ENCODE peak calls at places on chromosomes 4 and X, in eight cellular contexts. R is MM.1S; P is dorsolateral prefrontal cortex; D is choroid plexus epithelial cell; G is spleen; J is hepatocyte; H is CD8-positive, alpha-beta T cell; L is H9. M is an unnamed sample.

GRCh38 chr4:115927382-115927781 is 814.0 kb upstream of the NDST4 start:
- DNase-seq in G (no peak), R (no peak), D (no peak), L (no peak), J (no peak), P (no peak), H (no peak), M (no peak)

GRCh38 chr4:186622788-186623464 is 67.6 kb upstream of the MTNR1A start:
- DNase-seq in H (no peak), D (peak), P (no peak), J (no peak), L (no peak), G (no peak), R (no peak), M (no peak)

GRCh38 chrX:13721819-13722527 is 12.4 kb downstream of the TRAPPC2 start:
- DNase-seq in G (no peak), P (no peak), D (peak), L (no peak), R (no peak), J (peak), H (no peak), M (no peak)

GRCh38 chrX:2401590-2402360 is 99.0 kb downstream of the DHRSX start:
- DNase-seq in G (no peak), J (peak), H (no peak), R (no peak), L (no peak), D (peak), P (no peak), M (no peak)

GRCh38 chrX:115023139-115023538 is 5.7 kb upstream of the IL13RA2 start:
- DNase-seq in G (no peak), P (no peak), J (peak), H (no peak), D (peak), L (no peak), R (no peak), M (no peak)

GRCh38 chrX:46788902-46789301 is 30.0 kb upstream of the SLC9A7 start:
- DNase-seq in G (no peak), L (no peak), H (no peak), R (no peak), D (peak), P (no peak), J (no peak), M (no peak)

GRCh38 chrX:119481218-119481875 is 13.1 kb downstream of the SLC25A5 start:
- DNase-seq in R (no peak), G (no peak), L (no peak), J (no peak), P (no peak), H (no peak), D (no peak), M (no peak)

GRCh38 chr4:168488800-168489404 is 8.0 kb upstream of the PALLD start:
- DNase-seq in P (no peak), D (no peak), H (no peak), G (no peak), J (no peak), L (no peak), R (no peak), M (no peak)

GRCh38 chr4:186560647-186561046 is 5.3 kb upstream of the MTNR1A start:
- DNase-seq in R (no peak), G (no peak), H (no peak), P (no peak), J (no peak), D (no peak), L (no peak), M (no peak)

GRCh38 chrX:119181491-119181890 is 53.9 kb upstream of the KIAA1210 start:
- DNase-seq in H (no peak), D (no peak), P (no peak), J (peak), L (peak), R (no peak), G (no peak), M (no peak)

GRCh38 chrX:96314974-96315373 is 369.7 kb upstream of the DIAPH2 start:
- DNase-seq in G (no peak), R (no peak), L (no peak), J (no peak), H (no peak), P (no peak), D (peak), M (no peak)

GRCh38 chrX:3232262-3232950 is 114.0 kb downstream of the MXRA5 start:
- DNase-seq in J (no peak), R (no peak), P (no peak), L (no peak), G (no peak), H (no peak), D (peak), M (no peak)

GRCh38 chr4:56326363-56326762 is 60.9 kb downstream of the AASDH start:
- DNase-seq in R (no peak), P (no peak), J (no peak), L (no peak), H (no peak), D (no peak), G (no peak), M (no peak)

GRCh38 chr4:188455353-188455752 is 316.1 kb downstream of the TRIML1 start:
- DNase-seq in R (no peak), P (no peak), H (no peak), G (no peak), J (no peak), D (peak), L (no peak), M (no peak)

GRCh38 chr4:116321471-116321870 is 763.9 kb downstream of the TRAM1L1 start:
- DNase-seq in G (no peak), H (no peak), D (no peak), J (no peak), P (no peak), L (no peak), R (no peak), M (no peak)

GRCh38 chr4:17962171-17962570 is 59.4 kb downstream of the LCORL start:
- DNase-seq in J (no peak), D (no peak), L (no peak), R (no peak), G (no peak), P (no peak), H (no peak), M (no peak)

GRCh38 chr4:108292229-108292628 is 123.5 kb upstream of the LEF1 start:
- DNase-seq in G (no peak), H (no peak), D (no peak), J (no peak), R (no peak), P (no peak), L (no peak), M (no peak)

GRCh38 chrX:17488036-17488435 is 113.0 kb downstream of the NHS start:
- DNase-seq in P (no peak), D (peak), J (no peak), G (no peak), H (no peak), L (no peak), R (no peak), M (no peak)

GRCh38 chrX:2708016-2708415 is 16.9 kb downstream of the CD99 start:
- DNase-seq in P (no peak), D (no peak), J (no peak), R (no peak), G (peak), H (no peak), L (no peak), M (no peak)

GRCh38 chrX:115324194-115324593 is 34.7 kb downstream of the LUZP4 start:
- DNase-seq in H (no peak), D (peak), G (no peak), P (no peak), L (no peak), J (peak), R (no peak), M (no peak)

DNA sequence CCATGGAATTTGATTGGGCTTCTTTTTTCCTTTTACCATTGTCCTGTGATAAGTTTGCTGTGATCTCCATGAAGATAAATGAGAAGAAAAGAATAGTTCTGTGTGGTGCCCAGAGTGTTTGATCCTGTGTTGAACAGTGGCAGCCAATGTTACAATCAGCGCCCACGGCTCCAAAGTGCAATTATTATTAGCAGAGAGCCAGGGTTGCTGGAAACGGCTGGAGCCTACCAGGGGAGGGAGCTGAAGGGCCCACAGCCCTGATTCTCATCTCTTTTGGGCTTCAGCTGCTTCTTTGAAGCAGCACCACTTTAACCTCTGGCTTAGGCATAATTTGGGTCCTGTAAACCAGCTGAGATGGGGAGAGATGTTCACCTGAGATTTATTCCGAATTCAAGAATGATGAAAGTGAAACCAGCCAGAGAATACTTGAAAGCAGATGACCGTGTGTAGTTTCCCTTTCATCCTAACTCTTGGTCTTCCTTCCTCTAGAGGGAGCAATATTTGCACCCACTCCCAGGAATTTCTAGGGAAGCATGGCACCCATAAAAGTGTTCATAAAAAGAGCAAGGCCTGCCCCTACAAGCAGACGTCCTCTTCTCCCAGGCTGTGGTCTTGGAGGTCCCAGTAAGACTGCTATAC is 298.3 kb downstream of the EVC2 start:
- DNase-seq in J (no peak), P (no peak), L (no peak), D (no peak), G (no peak), H (no peak), R (peak), M (no peak)
- TF ChIP-seq CTCF in J (no peak), P (no peak), L (peak), D (peak), G (no peak), H (no peak), R (peak), M (peak)

DNA sequence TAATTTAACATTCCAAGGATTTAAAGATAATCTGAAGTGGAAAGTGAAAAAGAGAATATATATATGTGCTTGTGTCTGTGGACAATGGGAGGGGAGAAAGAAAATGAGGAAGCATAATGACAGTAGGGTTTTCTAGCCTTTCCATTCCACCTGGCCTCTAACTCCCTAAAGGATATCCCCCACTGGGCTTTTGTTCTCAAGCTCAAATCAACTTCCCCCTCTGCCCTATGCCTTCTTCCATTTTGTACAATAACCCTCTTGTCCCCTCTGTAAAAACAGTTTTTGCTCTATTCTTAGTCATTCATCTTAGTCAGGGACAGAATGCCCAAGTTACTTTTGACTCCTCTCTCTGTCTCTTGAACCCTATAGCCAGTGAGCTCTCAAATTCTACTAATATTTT is 23.6 kb downstream of the ANTXR2 start:
- DNase-seq in H (no peak), G (no peak), R (no peak), D (no peak), J (no peak), L (no peak), P (no peak), M (no peak)
- TF ChIP-seq CTCF in H (no peak), G (no peak), R (no peak), D (no peak), J (no peak), L (no peak), P (no peak), M (no peak)

GRCh38 chr4:6681191-6681590 is 12.5 kb upstream of the S100P start:
- DNase-seq in G (peak), J (no peak), D (no peak), H (no peak), R (no peak), P (no peak), L (no peak), M (no peak)
- TF ChIP-seq CTCF in G (peak), J (no peak), D (no peak), H (no peak), R (peak), P (no peak), L (no peak), M (no peak)

DNA sequence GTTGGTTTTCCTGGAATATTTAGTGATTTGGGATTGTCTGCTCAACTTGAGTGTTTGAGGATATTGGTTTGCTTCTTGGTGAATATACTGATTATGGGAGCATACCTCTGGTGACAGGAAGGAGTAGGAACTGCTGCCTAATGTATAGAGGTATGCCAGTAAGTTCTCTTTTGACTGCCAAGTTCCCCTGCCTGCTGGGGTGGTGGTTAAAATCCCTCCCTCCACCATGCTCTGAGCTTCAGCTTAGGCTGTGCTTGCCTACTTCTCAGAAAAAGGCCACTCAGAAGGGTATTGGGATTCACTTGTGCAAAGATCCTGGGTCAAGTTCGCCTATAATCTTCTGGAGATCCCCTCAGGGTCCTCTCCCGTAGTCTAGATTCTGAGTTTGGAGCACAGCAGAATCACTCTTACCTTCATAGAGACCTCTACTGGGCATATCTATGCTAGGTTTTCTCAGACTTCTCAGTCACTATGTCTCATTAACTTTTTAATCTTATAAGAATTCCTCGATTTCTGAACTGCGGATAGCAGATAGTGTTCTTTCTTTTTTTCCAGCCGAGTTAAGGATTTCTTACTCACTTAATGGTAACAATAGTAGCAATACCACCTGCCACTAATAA is 44.7 kb upstream of the DCK start:
- DNase-seq in J (no peak), R (no peak), L (no peak), H (no peak), P (no peak), G (no peak), D (no peak), M (no peak)
- TF ChIP-seq CTCF in J (no peak), R (no peak), L (peak), H (no peak), P (no peak), G (no peak), D (no peak), M (peak)

GRCh38 chr4:184283659-184284335 is 66.1 kb upstream of the ENPP6 start:
- DNase-seq in R (peak), G (no peak), L (no peak), D (no peak), J (no peak), H (no peak), P (peak), M (no peak)

GRCh38 chr4:184281231-184282139 is 63.8 kb upstream of the ENPP6 start:
- DNase-seq in J (no peak), R (peak), H (no peak), P (no peak), L (peak), G (no peak), D (no peak), M (no peak)

GRCh38 chr4:184280591-184281071 is 63.0 kb upstream of the ENPP6 start:
- DNase-seq in D (no peak), L (peak), P (no peak), H (no peak), G (no peak), R (peak), J (no peak), M (no peak)

GRCh38 chr4:184282895-184283654 is 65.4 kb upstream of the ENPP6 start:
- DNase-seq in J (no peak), H (no peak), G (no peak), L (no peak), P (no peak), D (no peak), R (peak), M (no peak)

GRCh38 chr4:184282251-184282713 is 64.6 kb upstream of the ENPP6 start:
- DNase-seq in G (peak), J (peak), D (no peak), L (no peak), H (peak), R (peak), P (no peak), M (no peak)
- TF ChIP-seq CTCF in G (peak), J (peak), D (no peak), L (peak), H (peak), R (peak), P (no peak), M (no peak)

GRCh38 chr4:1241936-1242505 is 6.9 kb downstream of the CTBP1 start:
- DNase-seq in H (no peak), J (peak), G (peak), L (no peak), P (peak), R (no peak), D (no peak), M (no peak)

GRCh38 chr4:1244978-1245471 is 3.9 kb downstream of the CTBP1 start:
- DNase-seq in L (no peak), H (no peak), P (peak), J (no peak), D (no peak), G (peak), R (no peak), M (peak)

GRCh38 chr4:1242506-1243450 is 6.2 kb downstream of the CTBP1 start:
- DNase-seq in L (no peak), G (peak), P (peak), H (no peak), R (no peak), J (peak), D (no peak), M (no peak)

GRCh38 chr4:1244081-1244977 is 4.6 kb downstream of the CTBP1 start:
- DNase-seq in R (no peak), P (peak), D (no peak), H (no peak), L (no peak), G (peak), J (peak), M (peak)

DNA sequence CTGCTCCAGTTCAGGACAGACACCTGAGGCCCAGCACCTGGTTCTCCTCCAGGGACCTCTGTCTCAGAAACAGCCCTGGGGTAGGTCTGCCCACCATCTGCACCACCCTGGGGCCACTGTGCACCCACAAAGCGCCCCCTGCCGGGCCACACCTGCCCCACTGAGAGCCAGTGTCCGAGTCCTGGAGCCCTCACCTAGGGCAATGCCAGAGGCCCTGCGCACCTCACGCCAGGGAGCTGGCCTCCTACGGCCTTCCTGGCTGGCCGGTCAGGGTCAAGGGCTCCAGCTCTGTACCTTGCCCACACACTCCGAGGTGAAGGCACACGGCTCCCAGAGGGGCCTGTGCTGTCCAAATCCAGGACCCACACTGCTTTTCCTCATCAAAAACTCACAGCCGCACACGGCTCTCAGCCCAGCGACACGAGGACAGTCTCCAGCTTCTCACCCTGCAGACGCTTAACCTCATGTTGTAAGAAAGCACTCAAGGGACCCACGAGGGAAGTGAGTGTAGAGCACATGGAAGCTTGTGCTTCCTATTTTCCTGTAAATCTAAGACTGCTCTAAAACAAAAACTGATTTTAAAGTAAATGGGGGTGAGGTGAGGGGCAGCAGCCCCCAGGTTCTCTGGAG is 5.4 kb downstream of the CTBP1 start:
- DNase-seq in L (peak), R (no peak), H (no peak), P (peak), J (peak), G (peak), D (no peak), M (peak)
- TF ChIP-seq CTCF in L (no peak), R (no peak), H (no peak), P (no peak), J (no peak), G (no peak), D (no peak), M (no peak)